ENCODE peak calls at places on chromosomes 11 and 22, in four cellular contexts. O, G, H and L are unnamed samples.

GRCh38 chr11:94958118-94958517 is 15.2 kb downstream of the CWC15 start:
- DNase-seq in H (no peak), O (no peak), G (no peak), L (no peak)

GRCh38 chr11:32843544-32843943 is 13.8 kb downstream of the PRRG4 start:
- DNase-seq in G (no peak), H (no peak), O (no peak), L (no peak)

GRCh38 chr22:24994070-24994763 is 41.7 kb downstream of the KIAA1671 start:
- DNase-seq in O (peak; percentile 64), H (no peak), G (no peak), L (no peak)

GRCh38 chr11:86274503-86274902 is 27.5 kb upstream of the HIKESHI start:
- DNase-seq in G (peak; percentile 5), H (no peak), O (peak; percentile 45), L (no peak)

GRCh38 chr11:126355324-126355925 is at the start of gene ST3GAL4:
- DNase-seq in H (peak; percentile 11), G (peak; percentile 68), O (peak; percentile 87), L (peak; percentile 97)

GRCh38 chr22:20324139-20324516 is 4.3 kb upstream of the DGCR6L start:
- DNase-seq in O (no peak), G (peak; percentile 0), H (no peak), L (no peak)

GRCh38 chr11:35223429-35223828 is 84.5 kb downstream of the CD44 start:
- DNase-seq in H (no peak), O (no peak), G (no peak), L (no peak)

GRCh38 chr11:116162541-116163230 is 610.1 kb downstream of the BUD13 start:
- DNase-seq in O (peak; percentile 52), H (no peak), G (no peak), L (no peak)

GRCh38 chr11:63490551-63491239 is at the start of gene PLAAT5:
- DNase-seq in H (no peak), O (peak; percentile 56), G (no peak), L (no peak)

GRCh38 chr11:64379160-64379559 is 20.2 kb downstream of the RPS6KA4 start:
- DNase-seq in G (no peak), O (no peak), H (no peak), L (no peak)

GRCh38 chr11:70080763-70081162 is 2.6 kb downstream of the ANO1 start:
- DNase-seq in G (no peak), H (no peak), O (no peak), L (peak; percentile 28)

GRCh38 chr11:112805658-112806057 is 155.6 kb upstream of the NCAM1 start:
- DNase-seq in O (no peak), H (no peak), G (no peak), L (no peak)

GRCh38 chr11:128580612-128581011 is 6.7 kb downstream of the ETS1 start:
- DNase-seq in O (no peak), G (no peak), H (no peak), L (no peak)

GRCh38 chr22:19713650-19714319 is 518 bp upstream of the SEPTIN5 start:
- DNase-seq in H (no peak), O (peak; percentile 52), G (no peak), L (no peak)

GRCh38 chr22:23033116-23033905 is 37.0 kb upstream of the GNAZ start:
- DNase-seq in H (no peak), G (no peak), O (no peak), L (peak; percentile 43)

GRCh38 chr22:23035557-23036277 is 34.6 kb upstream of the GNAZ start:
- DNase-seq in G (no peak), O (no peak), H (peak; percentile 13), L (peak; percentile 56)

GRCh38 chr22:23032681-23033080 is 37.6 kb upstream of the GNAZ start:
- DNase-seq in G (no peak), O (no peak), H (no peak), L (no peak)

GRCh38 chr22:23036684-23037428 is 33.5 kb upstream of the GNAZ start:
- DNase-seq in G (peak; percentile 70), H (no peak), O (no peak), L (peak; percentile 55)

DNA sequence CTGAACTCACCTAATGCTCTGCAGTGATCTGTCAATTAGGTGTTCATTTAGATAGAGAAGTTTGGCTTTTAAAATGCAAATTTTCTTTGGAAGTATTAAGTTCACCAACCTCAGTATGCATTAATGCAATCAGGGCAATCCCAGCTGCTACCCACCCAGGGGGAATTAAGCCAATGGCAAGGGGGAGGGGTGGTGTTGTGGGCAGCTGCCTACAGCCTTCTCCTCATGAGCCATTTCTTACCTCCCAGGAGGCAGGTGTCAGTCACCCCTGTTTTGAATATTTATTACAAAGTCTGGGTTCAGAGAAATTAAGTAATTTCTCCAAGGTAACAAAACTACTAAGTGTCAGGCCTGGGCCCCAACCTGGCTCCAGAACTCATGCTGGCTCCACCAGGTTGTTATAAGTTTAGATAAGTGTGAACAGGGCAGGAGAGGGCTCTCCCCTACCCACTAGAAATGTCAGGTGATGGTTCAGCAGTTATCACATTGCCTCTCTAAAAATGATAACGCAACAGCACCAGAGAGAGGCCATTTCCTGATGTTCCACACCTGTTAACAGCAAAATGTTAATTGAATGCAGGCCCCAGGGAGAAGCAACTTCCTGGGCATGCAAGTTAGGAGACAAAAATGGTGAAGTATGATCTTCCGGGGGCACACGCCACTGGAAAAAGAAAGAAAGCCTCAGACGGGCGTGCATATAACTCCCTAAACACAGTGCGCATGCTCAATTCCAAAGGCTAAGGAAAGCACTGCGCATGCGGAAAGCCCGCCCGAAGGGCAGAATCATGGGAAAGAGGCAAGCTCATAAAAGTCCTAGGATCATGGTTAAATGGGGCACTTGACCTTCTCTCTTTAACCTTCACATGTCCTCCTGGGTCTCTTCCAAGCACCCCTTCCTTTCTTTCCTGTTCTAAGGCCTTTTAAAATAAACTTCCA is 35.4 kb upstream of the GNAZ start:
- DNase-seq in H (no peak), G (no peak), O (no peak), L (peak; percentile 87)
- TF ChIP-seq NR2C2 in H (no peak), G (no peak), O (no peak), L (no peak)

GRCh38 chr11:71164186-71164585 is 88.2 kb downstream of the SHANK2 start:
- DNase-seq in G (no peak), O (no peak), H (no peak), L (no peak)
- TF ChIP-seq NR2C2 in G (no peak), O (no peak), H (no peak), L (no peak)

GRCh38 chr22:40635940-40636379 is 559 bp downstream of the MRTFA start:
- DNase-seq in G (no peak), H (no peak), O (peak; percentile 36), L (no peak)
- TF ChIP-seq NR2C2 in G (no peak), H (no peak), O (no peak), L (no peak)

GRCh38 chr11:106482920-106483761 is 405.7 kb downstream of the AASDHPPT start:
- DNase-seq in H (no peak), O (no peak), G (peak; percentile 31), L (no peak)
- TF ChIP-seq NR2C2 in H (no peak), O (no peak), G (no peak), L (no peak)

GRCh38 chr11:3795131-3796092 is 1.9 kb downstream of the NUP98 start:
- DNase-seq in G (no peak), H (no peak), O (no peak), L (no peak)
- TF ChIP-seq NR2C2 in G (no peak), H (no peak), O (no peak), L (no peak)

DNA sequence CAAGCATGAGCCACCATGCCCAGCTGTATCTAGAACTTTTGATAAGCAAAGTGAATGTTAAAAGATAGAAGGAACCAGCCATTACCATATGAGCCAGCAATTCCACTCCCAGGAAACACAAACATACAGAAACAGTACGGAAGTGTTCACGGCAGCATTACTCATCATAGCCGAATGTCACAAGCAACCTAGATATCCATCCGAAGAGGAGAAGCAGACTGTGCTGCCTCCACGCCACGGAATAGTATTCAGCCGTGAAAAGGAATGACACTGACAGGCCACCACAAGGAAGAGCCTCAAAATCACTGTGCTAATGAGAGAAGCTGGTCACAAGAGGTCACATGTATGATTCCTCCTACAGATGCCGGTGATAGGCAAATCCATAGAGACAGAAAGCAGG is 17.6 kb upstream of the MGAT3 start:
- DNase-seq in H (no peak), O (no peak), G (peak; percentile 25), L (peak; percentile 55)
- TF ChIP-seq NR2C2 in H (no peak), O (no peak), G (no peak), L (no peak)

GRCh38 chr22:26983311-26983710 is 325.9 kb downstream of the MIAT start:
- DNase-seq in G (no peak), O (no peak), H (no peak), L (no peak)

GRCh38 chr22:26977741-26978140 is 320.4 kb downstream of the MIAT start:
- DNase-seq in G (no peak), H (no peak), O (peak; percentile 35), L (no peak)

GRCh38 chr22:26979294-26979693 is 321.9 kb downstream of the MIAT start:
- DNase-seq in O (peak; percentile 30), H (no peak), G (no peak), L (no peak)

GRCh38 chr22:26981520-26981919 is 324.1 kb downstream of the MIAT start:
- DNase-seq in G (no peak), H (no peak), O (no peak), L (no peak)

GRCh38 chr22:26981111-26981510 is 323.7 kb downstream of the MIAT start:
- DNase-seq in O (no peak), G (no peak), H (no peak), L (no peak)
- TF ChIP-seq NR2C2 in O (no peak), G (no peak), H (no peak), L (no peak)

GRCh38 chr11:12868315-12869073 is 140.6 kb upstream of the RASSF10 start:
- DNase-seq in G (no peak), H (no peak), O (no peak), L (no peak)

GRCh38 chr11:12876340-12876739 is 132.8 kb upstream of the RASSF10 start:
- DNase-seq in O (no peak), H (no peak), G (no peak), L (no peak)

GRCh38 chr11:12871788-12872321 is 137.3 kb upstream of the RASSF10 start:
- DNase-seq in G (no peak), H (no peak), O (no peak), L (no peak)

GRCh38 chr11:12867531-12867930 is 141.6 kb upstream of the RASSF10 start:
- DNase-seq in O (no peak), G (no peak), H (no peak), L (peak; percentile 66)

DNA sequence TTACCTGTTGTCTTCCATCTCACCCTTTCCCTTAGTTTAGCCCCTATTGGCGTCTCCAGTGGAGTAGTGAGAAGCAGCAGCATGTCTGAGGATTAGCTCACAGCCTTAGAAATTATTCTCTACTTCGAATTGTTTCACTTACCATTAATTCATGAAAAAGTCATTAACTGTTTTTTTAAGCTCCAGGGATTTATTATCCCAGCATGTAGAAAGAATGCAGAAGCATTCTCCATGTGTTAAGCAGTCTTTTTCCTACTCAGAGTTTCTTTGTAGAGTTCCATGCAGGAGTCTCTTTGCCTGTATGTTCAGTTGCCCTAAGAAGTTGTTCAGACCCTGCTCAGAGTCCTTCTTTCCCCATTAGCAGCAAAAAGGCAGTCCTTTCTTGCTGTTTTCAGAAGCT is 137.9 kb upstream of the RASSF10 start:
- DNase-seq in G (no peak), O (no peak), H (no peak), L (no peak)
- TF ChIP-seq NR2C2 in G (no peak), O (no peak), H (no peak), L (no peak)